ENCODE peak calls at places on chromosome 9, in ten cellular contexts. O is uterus, I is left lung, F is keratinocyte, U is brain microvascular endothelial cell, H is Peyer's patch, K is endodermal cell, G is body of pancreas, B is pancreas, Q is kidney. Y is an unnamed sample. For H3K36me3, the result is how much of the 10 kb centered on the place peaks cover.

GRCh38 chr9:109012876-109013677 is at the start of gene CTNNAL1:
- DNase-seq in Q (peak), B (peak), K (peak), U (peak), O (peak), I (peak), F (no peak), G (peak), H (peak), Y (peak)

GRCh38 chr9:110578575-110578895 is 1.0 kb downstream of the SVEP1 start:
- DNase-seq in Q (no peak), G (no peak), K (no peak), H (no peak), O (no peak), U (no peak), B (no peak), I (no peak), F (no peak), Y (no peak)

GRCh38 chr9:136156216-136157120 is 37.8 kb upstream of the TMEM250 start:
- DNase-seq in Q (peak), G (no peak), O (no peak), H (no peak), F (no peak), B (no peak), I (no peak), K (no peak), U (no peak), Y (no peak)

GRCh38 chr9:135512904-135513303 is 8.3 kb upstream of the LCN1 start:
- DNase-seq in I (no peak), O (no peak), H (peak), K (peak), F (no peak), U (no peak), Q (no peak), B (peak), G (no peak), Y (no peak)

GRCh38 chr9:70749066-70749465 is 334.6 kb upstream of the KLF9 start:
- DNase-seq in O (no peak), I (no peak), Q (no peak), H (no peak), K (no peak), G (no peak), B (no peak), U (no peak), F (no peak), Y (no peak)

GRCh38 chr9:75950983-75951382 is 60.5 kb downstream of the PCSK5 start:
- DNase-seq in U (peak), K (no peak), I (no peak), H (peak), Q (no peak), F (no peak), B (no peak), G (no peak), O (no peak), Y (no peak)

GRCh38 chr9:114464652-114465051 is 40.6 kb downstream of the WHRN start:
- DNase-seq in F (no peak), Q (no peak), G (no peak), O (no peak), I (no peak), K (no peak), U (no peak), H (no peak), B (no peak), Y (no peak)

GRCh38 chr9:6984941-6985578 is 227.3 kb downstream of the KDM4C start:
- DNase-seq in I (no peak), Q (no peak), B (no peak), U (no peak), F (no peak), H (no peak), K (peak), O (no peak), G (no peak), Y (no peak)

GRCh38 chr9:120500733-120501132 is 79.2 kb downstream of the CDK5RAP2 start:
- DNase-seq in F (no peak), B (no peak), Q (no peak), O (no peak), H (no peak), U (no peak), G (no peak), I (no peak), K (no peak), Y (no peak)

GRCh38 chr9:35728041-35728971 is 3.7 kb downstream of the TLN1 start:
- DNase-seq in U (peak), I (peak), G (peak), O (peak), F (no peak), H (peak), Q (peak), B (no peak), K (peak), Y (peak)

GRCh38 chr9:134629061-134629585 is 12.5 kb upstream of the COL5A1 start:
- DNase-seq in B (peak), K (peak), I (peak), F (no peak), U (no peak), G (no peak), Q (peak), O (peak), H (no peak), Y (no peak)

GRCh38 chr9:71683598-71684235 is 84.6 kb downstream of the CEMIP2 start:
- DNase-seq in G (peak), H (no peak), Q (no peak), K (peak), U (peak), B (no peak), O (peak), F (peak), I (peak), Y (no peak)

GRCh38 chr9:73701415-73702057 is 549.9 kb downstream of the ANXA1 start:
- DNase-seq in G (no peak), B (no peak), H (no peak), Q (no peak), U (no peak), K (no peak), O (no peak), F (no peak), I (no peak), Y (no peak)

GRCh38 chr9:91720313-91720712 is 229.7 kb downstream of the ROR2 start:
- DNase-seq in F (peak), G (no peak), B (no peak), K (peak), I (no peak), Q (no peak), U (no peak), O (no peak), H (no peak), Y (no peak)

GRCh38 chr9:79572032-79572890 is 496 bp downstream of the TLE4 start:
- DNase-seq in B (peak), G (peak), O (peak), K (peak), Q (peak), F (no peak), I (peak), H (peak), U (peak), Y (peak)

GRCh38 chr9:108885643-108886348 is 23.7 kb downstream of the ACTL7A start:
- DNase-seq in H (peak), Q (no peak), K (no peak), U (peak), B (no peak), G (peak), I (no peak), F (peak), O (no peak), Y (peak)

GRCh38 chr9:121718063-121718462 is 66.6 kb downstream of the DAB2IP start:
- DNase-seq in O (peak), F (no peak), Q (no peak), H (no peak), G (no peak), K (peak), U (no peak), B (no peak), I (no peak), Y (no peak)

GRCh38 chr9:95350266-95350665 is 32.8 kb upstream of the FANCC start:
- DNase-seq in I (no peak), B (no peak), H (no peak), Q (no peak), F (no peak), G (no peak), U (no peak), O (no peak), K (no peak), Y (no peak)

GRCh38 chr9:134814598-134815215 is 65.9 kb upstream of the FCN2 start:
- DNase-seq in H (no peak), G (no peak), B (no peak), O (no peak), F (no peak), I (no peak), Q (no peak), K (no peak), U (peak), Y (no peak)

GRCh38 chr9:16611969-16612368 is 258.5 kb downstream of the BNC2 start:
- DNase-seq in B (no peak), Q (no peak), G (no peak), O (no peak), U (no peak), F (no peak), K (no peak), I (no peak), H (no peak), Y (no peak)

GRCh38 chr9:69877852-69878507 is 57.4 kb downstream of the CFAP95 start:
- DNase-seq in U (no peak), K (no peak), B (no peak), O (no peak), F (no peak), G (no peak), I (no peak), Q (no peak), H (no peak), Y (no peak)

GRCh38 chr9:69674741-69675438 is 2.7 kb upstream of the APBA1 start:
- DNase-seq in F (no peak), I (no peak), O (no peak), U (peak), G (no peak), K (no peak), H (no peak), B (no peak), Q (no peak), Y (no peak)

GRCh38 chr9:134392900-134393299 is 66.6 kb downstream of the RXRA start:
- DNase-seq in H (no peak), O (no peak), G (no peak), F (no peak), U (no peak), B (no peak), K (no peak), Q (no peak), I (no peak), Y (no peak)

GRCh38 chr9:134851015-134851414 is 29.6 kb upstream of the FCN2 start:
- DNase-seq in F (no peak), H (no peak), I (no peak), Q (peak), G (no peak), K (peak), B (no peak), U (no peak), O (no peak), Y (no peak)

GRCh38 chr9:7500521-7500920 is 299.1 kb downstream of the DMAC1 start:
- DNase-seq in I (no peak), U (no peak), H (no peak), Q (no peak), F (no peak), B (no peak), O (no peak), G (no peak), K (no peak), Y (no peak)

GRCh38 chr9:71349218-71349617 is 227.8 kb upstream of the TRPM3 start:
- DNase-seq in U (no peak), I (no peak), G (no peak), B (no peak), O (no peak), Q (no peak), K (no peak), H (no peak), F (no peak), Y (no peak)

GRCh38 chr9:107138261-107138992 is 144.7 kb upstream of the RAD23B start:
- DNase-seq in O (no peak), G (no peak), I (no peak), Q (no peak), K (peak), H (no peak), B (no peak), F (no peak), U (no peak), Y (no peak)

GRCh38 chr9:134612715-134613114 is 28.9 kb upstream of the COL5A1 start:
- DNase-seq in I (no peak), K (no peak), Q (no peak), G (no peak), U (no peak), O (no peak), H (no peak), B (no peak), F (no peak), Y (no peak)

GRCh38 chr9:113537227-113537810 is 73.8 kb downstream of the RGS3 start:
- DNase-seq in H (peak), I (peak), K (peak), B (peak), F (no peak), G (no peak), U (no peak), O (no peak), Q (no peak), Y (no peak)

GRCh38 chr9:79430599-79430998 is 141.2 kb upstream of the TLE4 start:
- DNase-seq in I (no peak), Q (no peak), B (no peak), G (peak), K (no peak), U (no peak), H (no peak), F (no peak), O (no peak), Y (no peak)

GRCh38 chr9:116572095-116572748 is 114.9 kb upstream of the TRIM32 start:
- DNase-seq in U (peak), F (no peak), H (peak), B (peak), K (peak), O (peak), G (peak), I (peak), Q (peak), Y (peak)

GRCh38 chr9:134178394-134178780 is 14.0 kb upstream of the RNU6ATAC start:
- DNase-seq in B (peak), F (no peak), H (no peak), O (no peak), G (no peak), I (no peak), K (no peak), U (no peak), Q (no peak), Y (no peak)

GRCh38 chr9:38641985-38642864 is 21.8 kb upstream of the ANKRD18A start:
- DNase-seq in Q (no peak), B (no peak), I (no peak), U (peak), O (no peak), F (no peak), H (peak), K (peak), G (peak), Y (no peak)

GRCh38 chr9:20551236-20551635 is 71.1 kb downstream of the MLLT3 start:
- DNase-seq in I (no peak), H (no peak), O (no peak), F (no peak), U (no peak), B (no peak), Q (no peak), K (no peak), G (peak), Y (no peak)

DNA sequence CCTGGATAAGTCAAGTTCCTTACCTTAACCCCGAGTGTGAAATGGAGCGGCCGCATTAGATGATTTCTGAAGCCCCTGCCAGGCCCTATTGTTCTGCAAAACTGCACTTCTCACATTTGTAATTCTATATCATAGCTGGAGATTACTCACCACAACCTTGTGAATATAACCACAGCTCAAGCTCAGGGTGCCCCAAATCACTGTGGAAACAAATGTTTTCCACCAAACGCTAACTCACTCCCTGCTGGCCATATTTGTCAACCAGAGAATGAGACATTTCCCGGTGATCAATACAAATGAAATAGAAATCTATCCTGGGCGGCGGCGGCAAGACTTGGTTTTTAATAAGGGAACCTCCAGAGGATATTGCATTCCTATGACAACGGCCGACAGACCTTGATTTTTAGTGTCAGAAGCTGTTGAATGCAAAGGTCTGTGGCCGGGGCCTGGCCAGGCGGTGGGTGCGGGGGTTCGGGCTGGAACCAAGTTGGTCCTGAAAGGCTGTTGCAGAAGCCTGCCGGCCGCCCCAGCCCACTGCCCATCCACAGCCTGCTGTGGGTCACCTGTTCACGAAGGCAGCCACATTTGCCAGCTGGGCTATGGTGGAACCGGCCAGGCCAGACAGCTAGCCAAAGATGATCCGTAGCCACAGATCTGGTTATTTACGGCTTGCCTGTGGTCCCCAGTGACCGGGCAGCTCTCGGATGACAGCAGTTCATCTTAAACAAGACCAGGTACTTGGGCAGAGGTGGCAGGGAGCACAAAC is 93.9 kb upstream of the LMX1B start:
- DNase-seq in F (no peak), U (no peak), G (no peak), K (peak), H (no peak), Q (peak), O (no peak), I (no peak), B (peak), Y (no peak)
- TF ChIP-seq CTCF in F (no peak), U (no peak), G (no peak), K (no peak), H (no peak), Q (no peak), O (no peak), I (no peak), B (no peak), Y (no peak)

GRCh38 chr9:3386753-3387152 is 139.0 kb downstream of the RFX3 start:
- DNase-seq in G (no peak), I (no peak), H (no peak), K (no peak), B (no peak), O (no peak), Q (no peak), F (no peak), U (no peak), Y (no peak)

GRCh38 chr9:3385871-3386270 is 139.9 kb downstream of the RFX3 start:
- DNase-seq in H (no peak), K (no peak), G (no peak), B (no peak), O (no peak), I (no peak), Q (no peak), U (no peak), F (no peak), Y (peak)

DNA sequence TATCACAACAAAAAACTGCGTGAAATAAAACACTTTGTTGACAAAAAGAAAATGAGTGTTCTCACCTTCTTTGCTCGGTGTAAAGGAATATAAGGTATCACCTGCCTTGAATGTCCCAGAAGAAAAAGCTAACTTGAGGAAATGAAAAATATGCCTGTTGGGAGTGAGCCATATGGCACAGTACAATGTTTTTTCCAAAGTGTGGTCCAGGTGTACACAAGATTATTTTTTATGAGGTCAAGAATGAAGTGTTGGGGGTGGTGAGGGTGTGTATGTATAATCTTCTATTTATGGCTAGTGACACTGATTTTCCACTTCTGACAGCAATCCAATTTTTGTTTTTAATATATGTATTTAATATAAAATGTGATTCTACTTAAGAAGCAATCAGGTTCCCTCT is 134.4 kb downstream of the RFX3 start:
- DNase-seq in H (no peak), F (no peak), O (no peak), K (no peak), U (no peak), B (no peak), I (no peak), Q (no peak), G (peak), Y (no peak)
- H3K36me3 ChIP-seq in H (under half), F (under half), O (under half), K (under half), U (under half), B (under half), I (under half), Q (under half), G (under half), Y (under half)

DNA sequence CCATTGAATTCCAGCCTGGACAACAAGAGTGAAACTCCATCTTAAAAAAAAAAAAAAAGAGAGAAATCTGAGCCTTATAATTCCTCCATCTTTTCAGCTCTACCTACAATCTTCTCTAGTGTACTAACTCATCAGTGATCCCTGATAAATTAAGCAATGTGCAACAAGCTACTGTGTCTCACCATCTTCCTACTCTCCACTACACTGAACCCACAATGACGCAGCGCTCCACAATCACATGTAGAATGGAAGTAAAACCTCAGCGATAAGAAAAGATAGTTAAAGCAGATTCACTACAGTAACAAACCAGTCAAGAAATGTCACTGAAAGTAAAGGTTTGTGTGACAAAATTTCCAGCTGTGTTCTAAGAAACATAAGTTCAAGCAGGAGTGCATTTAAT is 13.5 kb downstream of the ABCA1 start:
- DNase-seq in K (peak), F (no peak), U (no peak), B (no peak), I (no peak), Q (no peak), G (no peak), O (no peak), H (no peak), Y (no peak)
- H3K4me3 ChIP-seq in K (peak), F (no peak), U (no peak), B (no peak), I (no peak), Q (no peak), G (no peak), O (no peak), H (no peak), Y (no peak)

DNA sequence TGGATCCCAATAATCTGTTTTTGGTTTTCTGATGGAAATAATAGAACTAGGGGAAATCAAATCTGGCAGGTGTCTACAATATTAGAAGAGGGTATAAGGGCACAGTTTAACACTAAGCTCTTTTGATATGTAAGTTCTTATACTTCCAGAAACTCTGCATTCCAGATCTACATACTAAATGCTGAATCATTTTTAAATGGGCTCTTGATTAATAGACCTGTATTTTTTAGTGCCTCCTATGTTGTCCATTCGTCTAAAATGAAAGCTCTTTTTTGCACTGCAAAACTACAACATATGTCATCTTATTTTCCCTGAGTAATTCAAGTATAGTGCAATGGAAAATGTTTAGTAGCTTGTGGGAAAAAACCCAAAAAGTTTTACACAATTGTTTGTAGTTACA is 44.2 kb downstream of the NR6A1 start:
- DNase-seq in I (no peak), H (no peak), O (no peak), B (no peak), F (no peak), U (no peak), G (no peak), K (no peak), Q (no peak), Y (no peak)
- TF ChIP-seq CTCF in I (no peak), H (no peak), O (no peak), B (no peak), F (no peak), U (no peak), G (no peak), K (no peak), Q (no peak), Y (no peak)

GRCh38 chr9:112226091-112226490 is 51.0 kb upstream of the SUSD1 start:
- DNase-seq in I (no peak), G (no peak), Q (no peak), B (no peak), H (no peak), K (no peak), O (no peak), U (no peak), F (no peak), Y (no peak)
- H3K36me3 ChIP-seq in I (under half), G (under half), Q (under half), B (under half), H (half or more), K (half or more), O (under half), U (under half), F (under half), Y (under half)

DNA sequence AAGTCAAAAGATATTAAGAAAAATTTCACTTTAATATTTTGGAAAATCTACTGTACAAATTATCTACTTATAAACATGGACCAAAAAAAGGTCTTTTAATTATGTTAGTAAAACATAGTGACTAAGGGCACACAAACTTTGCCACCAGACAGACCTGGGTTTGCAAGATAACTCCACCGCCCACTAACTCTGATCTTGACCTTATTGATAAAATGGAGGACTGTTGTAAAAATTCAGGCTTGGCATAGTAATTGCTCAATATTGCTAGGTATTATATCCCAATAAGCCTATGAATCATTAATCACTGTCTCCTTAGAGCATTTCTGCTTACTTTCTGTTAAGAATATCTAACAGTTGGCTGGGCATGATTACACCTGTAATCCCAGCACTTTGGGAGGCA is 3.8 kb downstream of the C9orf40 start:
- DNase-seq in F (no peak), I (no peak), H (no peak), Q (no peak), G (no peak), O (no peak), K (no peak), B (no peak), U (no peak), Y (no peak)
- H3K4me3 ChIP-seq in F (no peak), I (no peak), H (no peak), Q (no peak), G (no peak), O (no peak), K (no peak), B (no peak), U (no peak), Y (no peak)